ENCODE peak calls at places on chromosomes 12 and 14, in five cellular contexts. J is progenitor cell of endocrine pancreas, Z is Peyer's patch, E is neural crest cell, O is epithelial cell of esophagus. U is an unnamed sample.

GRCh38 chr12:57459750-57460400 is at the start of gene GLI1:
- DNase-seq in E (no peak), O (no peak), J (no peak), Z (no peak), U (no peak)

GRCh38 chr12:131076277-131076676 is 122.6 kb downstream of the ADGRD1 start:
- DNase-seq in J (no peak), O (no peak), Z (no peak), E (no peak), U (no peak)

GRCh38 chr14:55847766-55848165 is 267.8 kb downstream of the KTN1 start:
- DNase-seq in J (no peak), E (no peak), Z (no peak), O (no peak), U (no peak)

GRCh38 chr14:46646796-46647195 is 4.8 kb downstream of the RPL10L start:
- DNase-seq in E (no peak), J (no peak), O (no peak), Z (no peak), U (no peak)

GRCh38 chr14:21097616-21098133 is 780 bp downstream of the ZNF219 start:
- DNase-seq in J (peak; percentile 32), E (no peak), Z (peak; percentile 69), O (no peak), U (no peak)

GRCh38 chr12:97112161-97112560 is 205.1 kb downstream of the NEDD1 start:
- DNase-seq in J (no peak), O (no peak), Z (no peak), E (no peak), U (no peak)

GRCh38 chr14:94599656-94600004 is 12.6 kb upstream of the SERPINA3 start:
- DNase-seq in O (no peak), Z (peak; percentile 52), J (no peak), E (no peak), U (no peak)

GRCh38 chr14:104451474-104451873 is 128.1 kb upstream of the C14orf180 start:
- DNase-seq in E (no peak), J (no peak), O (no peak), Z (peak; percentile 9), U (no peak)

GRCh38 chr12:124002021-124002640 is 29.1 kb downstream of the ZNF664 start:
- DNase-seq in J (no peak), E (no peak), O (no peak), Z (no peak), U (no peak)

GRCh38 chr12:24896171-24896570 is 52.7 kb downstream of the BCAT1 start:
- DNase-seq in Z (no peak), O (no peak), J (no peak), E (no peak), U (no peak)

GRCh38 chr14:23117371-23118020 is 1.6 kb downstream of the CEBPE start:
- DNase-seq in E (no peak), J (no peak), Z (peak; percentile 40), O (no peak), U (no peak)

GRCh38 chr14:104106471-104106991 is 21.0 kb downstream of the ASPG start:
- DNase-seq in Z (peak; percentile 38), J (no peak), O (no peak), E (no peak), U (no peak)

GRCh38 chr14:70018246-70018645 is 139.0 kb downstream of the SMOC1 start:
- DNase-seq in J (no peak), O (no peak), Z (no peak), E (no peak), U (no peak)

GRCh38 chr12:108594-108993 is 42.0 kb downstream of the IQSEC3 start:
- DNase-seq in E (no peak), Z (peak; percentile 54), J (no peak), O (peak; percentile 4), U (no peak)

GRCh38 chr14:73524493-73524892 is 12.4 kb upstream of the ACOT1 start:
- DNase-seq in Z (no peak), J (no peak), O (no peak), E (no peak), U (no peak)

GRCh38 chr14:77478796-77479195 is 19.8 kb downstream of the ISM2 start:
- DNase-seq in O (no peak), E (no peak), Z (no peak), J (no peak), U (no peak)

GRCh38 chr14:104581521-104581920 is 2.0 kb downstream of the C14orf180 start:
- DNase-seq in Z (no peak), E (no peak), O (no peak), J (no peak), U (no peak)

GRCh38 chr12:10634427-10634826 is 21.0 kb upstream of the MAGOHB start:
- DNase-seq in O (no peak), E (no peak), J (no peak), Z (no peak), U (no peak)

GRCh38 chr12:63668028-63668799 is at the start of gene DPY19L2:
- DNase-seq in Z (peak; percentile 54), O (peak; percentile 26), E (peak; percentile 72), J (peak; percentile 74), U (no peak)
- TF ChIP-seq CTCF in Z (no peak), O (no peak), E (no peak), J (no peak), U (no peak)

GRCh38 chr12:26466709-26467108 is 271.3 kb downstream of the SSPN start:
- DNase-seq in J (no peak), Z (no peak), E (no peak), O (no peak), U (no peak)

GRCh38 chr12:26469801-26470200 is 274.4 kb downstream of the SSPN start:
- DNase-seq in E (no peak), J (no peak), Z (no peak), O (no peak), U (no peak)

GRCh38 chr12:26473291-26473690 is 277.9 kb downstream of the SSPN start:
- DNase-seq in O (peak; percentile 78), J (no peak), Z (peak; percentile 56), E (no peak), U (peak; percentile 23)

DNA sequence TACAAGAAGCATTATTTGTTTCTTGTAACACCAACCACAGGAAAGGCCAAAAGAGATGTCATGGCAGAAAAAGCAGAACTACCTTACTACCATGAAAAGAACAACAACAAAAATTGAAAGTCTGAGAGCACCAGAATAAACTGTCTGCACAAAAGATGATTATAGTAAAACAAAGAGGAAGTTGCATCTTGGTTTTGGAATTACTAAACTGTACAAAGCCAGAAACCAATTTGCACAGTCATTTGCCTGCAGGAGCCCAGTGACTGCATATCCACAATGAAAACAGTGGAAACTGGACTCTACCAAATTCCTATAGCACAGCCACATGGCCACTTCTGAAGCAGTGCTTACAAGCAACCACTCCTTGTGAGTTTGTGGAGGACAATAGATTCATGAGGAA is 276.2 kb downstream of the SSPN start:
- DNase-seq in J (no peak), E (no peak), O (no peak), Z (no peak), U (no peak)
- TF ChIP-seq CTCF in J (no peak), E (no peak), O (no peak), Z (no peak), U (no peak)

DNA sequence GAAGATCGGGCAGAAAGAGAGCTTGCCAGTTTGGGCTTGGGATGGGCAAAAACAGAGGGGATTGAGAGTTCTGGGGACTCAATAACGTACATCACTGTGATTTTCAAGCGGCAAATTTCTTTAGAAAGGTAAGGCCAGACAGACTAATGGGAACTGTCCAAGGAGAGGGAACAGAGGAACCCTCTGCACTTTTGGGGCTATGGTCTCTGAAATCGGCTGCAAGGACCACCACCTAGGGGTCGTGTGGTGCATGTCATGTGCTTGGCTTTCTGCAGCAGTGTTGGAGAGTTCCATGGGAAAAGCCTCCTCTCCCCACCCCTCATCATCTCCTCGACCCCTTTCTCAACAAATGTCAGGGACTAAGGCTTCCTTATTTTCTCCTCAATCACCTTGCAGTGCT is 79.6 kb downstream of the PPM1A start:
- DNase-seq in O (no peak), Z (no peak), J (no peak), E (no peak), U (no peak)
- TF ChIP-seq CTCF in O (no peak), Z (no peak), J (peak; percentile 47), E (no peak), U (no peak)

GRCh38 chr12:54232790-54233189 is 44.0 kb upstream of the SMUG1 start:
- DNase-seq in O (no peak), Z (no peak), E (no peak), J (no peak), U (no peak)

GRCh38 chr12:54228471-54228870 is 39.7 kb upstream of the SMUG1 start:
- DNase-seq in O (no peak), E (no peak), Z (no peak), J (no peak), U (no peak)

GRCh38 chr12:54229624-54230212 is 40.9 kb upstream of the SMUG1 start:
- DNase-seq in Z (no peak), J (no peak), O (peak; percentile 95), E (no peak), U (no peak)

GRCh38 chr12:54231236-54231635 is 42.5 kb upstream of the SMUG1 start:
- DNase-seq in O (no peak), Z (no peak), J (no peak), E (no peak), U (no peak)

DNA sequence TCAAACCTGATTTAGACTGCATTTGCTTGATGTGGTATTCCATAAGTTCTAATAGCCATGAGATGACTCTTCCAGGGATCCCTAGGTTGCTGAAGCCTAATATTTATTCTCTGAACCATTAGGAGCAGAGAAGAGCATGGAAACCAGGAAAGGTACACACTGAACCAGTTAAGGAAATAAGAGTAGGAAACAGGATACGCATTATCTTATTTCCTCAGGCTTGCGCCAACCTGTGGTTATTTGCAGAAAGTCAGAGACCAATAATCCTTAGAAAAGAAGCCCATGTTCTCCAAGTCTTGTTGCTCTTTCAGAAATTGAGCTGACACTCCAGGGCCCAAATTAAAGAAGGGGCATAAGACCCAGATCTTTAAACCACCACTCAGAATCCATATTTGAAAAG is 41.8 kb upstream of the SMUG1 start:
- DNase-seq in Z (no peak), E (no peak), J (no peak), O (no peak), U (no peak)
- TF ChIP-seq CTCF in Z (no peak), E (no peak), J (no peak), O (no peak), U (no peak)

DNA sequence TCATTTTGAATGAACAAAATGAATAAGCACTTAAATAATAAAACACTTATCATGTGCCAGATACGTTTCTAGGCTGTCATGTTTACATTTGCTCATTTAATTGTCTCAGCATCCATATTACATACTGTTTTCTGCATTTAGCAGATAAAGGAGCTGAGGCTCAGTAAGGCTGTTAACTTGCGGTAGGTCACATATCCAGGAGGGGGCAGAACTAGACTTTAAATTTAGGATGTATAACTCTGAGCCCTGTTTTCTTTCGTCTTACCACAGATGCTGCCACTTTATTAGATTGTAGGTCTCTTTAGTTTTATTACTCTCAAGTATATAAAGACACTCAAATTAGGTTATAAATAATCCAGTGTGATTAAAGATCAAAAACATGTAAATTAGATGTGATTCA is 17.7 kb downstream of the IRAK4 start:
- DNase-seq in Z (no peak), J (no peak), E (no peak), O (peak; percentile 50), U (no peak)
- TF ChIP-seq CTCF in Z (no peak), J (peak; percentile 62), E (peak; percentile 68), O (peak; percentile 49), U (no peak)

DNA sequence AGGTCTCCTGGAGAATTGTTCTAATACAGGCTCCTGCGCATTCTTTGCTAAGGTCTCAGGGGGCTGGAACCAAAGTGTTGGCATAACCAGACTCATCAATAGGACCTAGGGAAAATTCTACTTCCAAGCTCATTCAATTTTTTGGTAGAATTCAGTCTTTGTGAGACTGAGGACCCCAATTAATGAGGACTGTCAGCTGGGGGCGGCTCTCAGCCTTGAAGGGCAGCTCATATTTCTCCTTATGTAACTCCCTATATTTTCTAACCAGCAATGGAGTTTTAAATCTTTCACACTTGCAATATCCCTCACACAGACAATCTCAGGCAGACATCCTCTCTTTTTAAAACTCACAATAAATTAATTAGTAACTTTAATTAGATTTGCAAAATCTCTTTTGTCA is 476.4 kb upstream of the LRFN5 start:
- DNase-seq in Z (no peak), O (no peak), J (no peak), E (no peak), U (no peak)
- TF ChIP-seq CTCF in Z (no peak), O (no peak), J (peak; percentile 8), E (no peak), U (no peak)

U was measured in activated B cell treated with CpG ODN at 0.5 μM for 24 hours.